ENCODE peak calls at places on chromosomes 3 and 15, in seven cellular contexts. V is lung microvascular endothelial cell, H is NCI-H510A treated with DMSO at 0.1 percent for 48 hours, Y is ureter, E is COR-L47, I is cardiac muscle cell, O is MM.1S. D is an unnamed sample.

GRCh38 chr3:109874900-109875735 is 537.8 kb upstream of the DPPA4 start:
- DNase-seq in V (no peak), H (no peak), Y (no peak), E (no peak), I (no peak), O (peak; percentile 71), D (no peak)

GRCh38 chr3:194810076-194810475 is 124.4 kb downstream of the FAM43A start:
- DNase-seq in V (no peak), H (no peak), Y (no peak), E (no peak), I (no peak), O (no peak), D (no peak)

GRCh38 chr15:41713047-41713446 is 52.8 kb downstream of the MGA start:
- DNase-seq in V (peak; percentile 65), H (no peak), Y (no peak), E (no peak), I (no peak), O (no peak), D (no peak)

GRCh38 chr3:114411811-114412803 is 118.3 kb downstream of the TIGIT start:
- DNase-seq in V (peak; percentile 50), H (no peak), Y (no peak), E (no peak), I (no peak), O (no peak), D (no peak)

GRCh38 chr3:11136871-11137626 is 17.2 kb upstream of the HRH1 start:
- DNase-seq in V (peak; percentile 99), H (no peak), Y (peak; percentile 80), E (no peak), I (no peak), O (no peak), D (no peak)

GRCh38 chr15:92709064-92709463 is 53.5 kb upstream of the FAM174B start:
- DNase-seq in V (peak; percentile 40), H (no peak), Y (no peak), E (peak; percentile 9), I (no peak), O (no peak), D (no peak)

GRCh38 chr3:31423522-31423921 is 109.2 kb upstream of the STT3B start:
- DNase-seq in V (no peak), H (no peak), Y (no peak), E (no peak), I (peak; percentile 23), O (peak; percentile 61), D (no peak)

GRCh38 chr3:9715127-9715526 is 11.5 kb downstream of the CPNE9 start:
- DNase-seq in V (no peak), H (peak; percentile 10), Y (no peak), E (no peak), I (no peak), O (no peak), D (no peak)

GRCh38 chr3:40130721-40131120 is 178.8 kb upstream of the EIF1B start:
- DNase-seq in V (peak; percentile 6), H (no peak), Y (no peak), E (no peak), I (no peak), O (no peak), D (no peak)

GRCh38 chr3:140270329-140270728 is 335.3 kb downstream of the CLSTN2 start:
- DNase-seq in V (no peak), H (no peak), Y (no peak), E (no peak), I (no peak), O (no peak), D (no peak)

GRCh38 chr3:196969660-196970546 is 1.3 kb upstream of the PIGZ start:
- DNase-seq in V (peak; percentile 68), H (peak; percentile 67), Y (no peak), E (peak; percentile 57), I (peak; percentile 79), O (peak; percentile 74), D (peak; percentile 34)

GRCh38 chr3:17179381-17180205 is 294.8 kb downstream of the PLCL2 start:
- DNase-seq in V (no peak), H (peak; percentile 34), Y (no peak), E (no peak), I (peak; percentile 55), O (no peak), D (peak; percentile 26)

GRCh38 chr15:56754993-56755392 is 21.7 kb upstream of the ZNF280D start:
- DNase-seq in V (no peak), H (no peak), Y (no peak), E (no peak), I (no peak), O (no peak), D (no peak)

GRCh38 chr15:77568014-77568959 is 64.4 kb downstream of the LINGO1 start:
- DNase-seq in V (no peak), H (no peak), Y (no peak), E (no peak), I (no peak), O (no peak), D (peak; percentile 13)

GRCh38 chr15:91522609-91523332 is 330.7 kb upstream of the SLCO3A1 start:
- DNase-seq in V (no peak), H (no peak), Y (no peak), E (peak; percentile 32), I (no peak), O (peak; percentile 26), D (no peak)

GRCh38 chr3:19342428-19342827 is 194.1 kb downstream of the KCNH8 start:
- DNase-seq in V (no peak), H (no peak), Y (no peak), E (no peak), I (no peak), O (no peak), D (no peak)

D was measured in NCI-H2029.